ENCODE peak calls at places on chromosomes 16 and 17, in four cellular contexts. Y is heart left ventricle; S is activated CD8-positive, alpha-beta T cell treated with anti-CD3 and anti-CD28 coated beads for 36 hours; R is HepG2. L is an unnamed sample.

GRCh38 chr17:82687375-82687861 is 11.1 kb downstream of the RAB40B start:
- DNase-seq in Y (peak), S (no peak), R (no peak), L (no peak)

GRCh38 chr17:68390888-68391545 is 66.3 kb downstream of the WIPI1 start:
- DNase-seq in Y (no peak), S (no peak), R (no peak), L (no peak)

GRCh38 chr16:2768403-2769089 is 8.5 kb downstream of the ELOB start:
- DNase-seq in Y (no peak), S (no peak), R (no peak), L (no peak)

GRCh38 chr16:28935333-28935732 is 3.6 kb downstream of the CD19 start:
- DNase-seq in Y (no peak), S (no peak), R (no peak), L (no peak)

GRCh38 chr17:69457603-69458002 is 43.1 kb downstream of the MAP2K6 start:
- DNase-seq in Y (no peak), S (no peak), R (no peak), L (no peak)

GRCh38 chr16:27718767-27719445 is 169.0 kb downstream of the KATNIP start:
- DNase-seq in Y (no peak), S (no peak), R (peak), L (no peak)

GRCh38 chr17:43456661-43457361 is 27.0 kb upstream of the DHX8 start:
- DNase-seq in Y (peak), S (peak), R (peak), L (no peak)

GRCh38 chr17:64784353-64784798 is 122.3 kb upstream of the SMURF2 start:
- DNase-seq in Y (no peak), S (no peak), R (no peak), L (no peak)

GRCh38 chr17:15657868-15658775 is 26.0 kb downstream of the TRIM16 start:
- DNase-seq in Y (no peak), S (no peak), R (no peak), L (no peak)

GRCh38 chr16:27254262-27254811 is 14.2 kb downstream of the NSMCE1 start:
- DNase-seq in Y (no peak), S (peak), R (no peak), L (no peak)

GRCh38 chr17:27396941-27397340 is 59.3 kb upstream of the KSR1 start:
- DNase-seq in Y (no peak), S (no peak), R (no peak), L (no peak)

GRCh38 chr17:7351665-7352558 is at the start of gene KCTD11:
- DNase-seq in Y (peak), S (peak), R (peak), L (peak)
- TF ChIP-seq CTCF in Y (peak), S (no peak), R (peak), L (no peak)

GRCh38 chr16:979106-979505 is 2.5 kb upstream of the SOX8 start:
- DNase-seq in Y (no peak), S (no peak), R (no peak), L (no peak)
- TF ChIP-seq CTCF in Y (no peak), S (no peak), R (no peak), L (no peak)

GRCh38 chr17:73646409-73647305 is 2.4 kb upstream of the SDK2 start:
- DNase-seq in Y (no peak), S (peak), R (peak), L (no peak)
- TF ChIP-seq CTCF in Y (no peak), S (peak), R (peak), L (no peak)

DNA sequence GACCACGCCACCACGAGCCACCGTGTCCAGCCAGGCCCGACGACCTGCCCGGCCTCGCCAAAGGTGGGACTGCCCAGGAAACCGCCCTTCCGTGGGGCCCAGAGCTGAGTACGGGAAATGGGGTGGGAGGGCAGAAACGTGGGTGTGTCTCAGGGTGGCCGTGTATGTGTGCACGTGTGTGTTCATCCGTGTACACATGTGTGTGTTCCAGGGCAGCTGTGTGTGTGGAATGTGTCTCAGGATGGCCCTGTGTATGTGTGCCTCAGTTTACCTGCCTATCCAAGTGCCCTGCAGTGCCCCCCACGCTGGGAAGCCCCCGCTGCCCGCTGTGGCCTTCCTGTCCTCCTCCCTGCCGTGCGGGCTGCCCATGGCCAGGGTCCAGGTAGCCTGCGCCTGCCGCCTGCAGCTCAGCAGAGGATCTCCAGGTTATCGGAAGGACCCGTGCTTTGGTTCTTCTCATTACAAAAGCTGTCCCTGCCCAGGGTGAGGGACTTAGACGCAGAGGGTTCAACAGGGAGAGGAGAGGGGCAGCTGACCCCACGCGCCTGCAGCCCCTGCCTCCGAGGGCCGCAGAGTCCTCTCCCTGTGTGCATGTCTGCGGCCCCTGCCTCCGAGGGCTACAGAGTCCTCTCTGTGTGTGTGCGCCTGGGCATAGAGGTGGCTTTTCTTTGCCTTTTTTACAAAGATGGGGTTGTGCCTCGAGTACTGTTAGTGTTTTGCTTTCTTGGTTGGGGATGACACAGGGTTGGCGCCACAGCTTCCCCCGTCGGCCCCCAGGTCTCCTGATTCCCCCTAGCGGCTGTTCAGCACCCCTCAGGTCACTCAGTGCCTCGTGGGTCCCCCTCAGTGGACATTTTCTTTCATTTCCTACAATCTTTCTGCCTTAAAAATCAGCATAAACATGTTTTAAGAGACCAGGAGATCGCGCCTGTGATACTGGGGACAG is 23.6 kb downstream of the ZNF469 start:
- DNase-seq in Y (no peak), S (no peak), R (peak), L (no peak)
- TF ChIP-seq CTCF in Y (no peak), S (no peak), R (peak), L (no peak)

GRCh38 chr17:48037036-48037881 is at the start of gene COPZ2:
- DNase-seq in Y (peak), S (peak), R (peak), L (peak)
- TF ChIP-seq CTCF in Y (peak), S (peak), R (peak), L (no peak)

GRCh38 chr17:66491213-66491612 is 188.8 kb downstream of the PRKCA start:
- DNase-seq in Y (no peak), S (peak), R (no peak), L (no peak)

GRCh38 chr17:66491665-66492064 is 189.3 kb downstream of the PRKCA start:
- DNase-seq in Y (no peak), S (no peak), R (no peak), L (no peak)

GRCh38 chr17:66492080-66492479 is 189.7 kb downstream of the PRKCA start:
- DNase-seq in Y (no peak), S (no peak), R (no peak), L (no peak)

GRCh38 chr17:66493283-66494019 is 191.0 kb downstream of the PRKCA start:
- DNase-seq in Y (no peak), S (no peak), R (no peak), L (no peak)

DNA sequence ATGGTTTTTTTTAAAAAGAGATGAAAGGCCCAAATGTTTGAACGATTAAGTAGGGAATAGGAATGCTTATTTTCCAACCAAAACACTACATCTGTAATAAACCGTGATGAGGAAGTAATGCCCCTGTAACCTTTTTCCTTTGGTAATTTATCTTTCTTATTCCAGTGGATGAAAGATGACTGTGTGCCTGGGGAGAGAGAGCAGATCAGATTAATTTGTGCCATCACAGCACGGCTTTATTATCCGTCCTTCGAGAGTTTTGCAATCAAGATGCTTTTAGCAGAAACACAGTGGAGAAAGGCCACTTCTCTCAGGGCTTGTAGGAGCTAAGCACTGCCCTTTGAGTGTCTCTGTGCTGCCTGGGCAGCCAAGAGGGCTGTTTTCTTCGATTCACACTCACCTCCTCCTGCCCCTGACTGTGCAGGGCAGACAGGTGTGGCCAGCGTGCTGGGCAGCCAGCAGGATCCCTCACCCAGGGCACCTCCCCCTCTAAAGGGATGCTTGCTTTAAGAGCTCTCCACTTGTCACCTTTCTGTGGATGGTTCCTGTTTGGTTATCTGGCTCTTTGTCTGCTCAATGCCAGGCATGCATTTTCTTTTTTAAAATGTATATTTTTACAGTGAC is 190.2 kb downstream of the PRKCA start:
- DNase-seq in Y (no peak), S (no peak), R (no peak), L (no peak)
- TF ChIP-seq CTCF in Y (no peak), S (no peak), R (no peak), L (no peak)

GRCh38 chr16:85172465-85173071 is 60.3 kb upstream of the CIBAR2 start:
- DNase-seq in Y (peak), S (peak), R (peak), L (no peak)

GRCh38 chr16:85174871-85175723 is 62.8 kb upstream of the CIBAR2 start:
- DNase-seq in Y (no peak), S (no peak), R (no peak), L (no peak)

GRCh38 chr16:85171809-85172464 is 59.7 kb upstream of the CIBAR2 start:
- DNase-seq in Y (no peak), S (no peak), R (no peak), L (no peak)

GRCh38 chr16:85173981-85174751 is 61.9 kb upstream of the CIBAR2 start:
- DNase-seq in Y (no peak), S (no peak), R (peak), L (no peak)

DNA sequence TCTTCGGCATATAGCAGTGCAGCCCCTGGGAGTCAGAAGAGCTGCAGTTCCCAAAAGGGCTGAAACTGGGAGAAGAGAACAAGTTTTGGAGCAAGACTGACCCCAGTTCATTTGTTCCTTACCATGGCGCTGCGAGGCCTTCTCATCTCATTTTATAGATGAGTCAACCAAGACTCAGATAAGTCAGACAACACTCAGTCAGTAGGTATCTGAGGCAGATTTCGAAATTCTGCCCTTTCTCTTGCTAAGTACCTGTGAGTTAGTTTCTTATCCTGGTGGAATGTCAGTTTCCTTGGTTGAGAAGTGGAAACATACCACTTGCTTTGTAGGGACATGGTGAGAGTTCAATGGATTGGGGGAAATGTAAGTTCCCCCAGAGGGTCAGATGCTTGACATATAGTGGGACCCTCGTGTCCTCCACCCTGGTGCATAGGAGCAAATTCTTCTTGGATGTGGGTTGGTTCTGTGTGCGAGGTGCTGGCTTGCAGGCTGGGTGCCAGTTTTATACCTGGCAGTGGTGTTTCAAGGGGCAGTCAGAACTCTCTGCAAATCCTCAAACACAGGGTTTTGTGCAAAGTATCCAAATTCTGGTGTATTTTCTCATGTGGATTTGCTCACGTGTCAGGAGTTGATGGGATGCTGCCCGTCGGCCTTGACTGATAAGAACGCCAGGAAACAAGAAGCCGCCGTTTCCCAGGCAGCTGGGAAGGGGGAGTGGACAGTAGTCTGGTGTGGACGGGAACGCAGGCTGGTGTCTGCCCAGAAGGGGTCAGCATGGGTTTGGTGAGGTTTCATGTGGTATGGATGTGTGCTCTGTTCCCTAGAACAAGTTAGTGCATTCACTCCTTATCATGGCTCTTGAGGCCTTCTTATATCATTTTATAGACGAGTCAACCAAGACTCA is 61.1 kb upstream of the CIBAR2 start:
- DNase-seq in Y (no peak), S (no peak), R (no peak), L (no peak)
- TF ChIP-seq CTCF in Y (peak), S (no peak), R (peak), L (no peak)

GRCh38 chr17:49510059-49510719 is 15.1 kb downstream of the NGFR start:
- DNase-seq in Y (no peak), S (no peak), R (no peak), L (no peak)

GRCh38 chr17:49510720-49511110 is 15.6 kb downstream of the NGFR start:
- DNase-seq in Y (no peak), S (no peak), R (no peak), L (no peak)

GRCh38 chr17:49508891-49509587 is 13.9 kb downstream of the NGFR start:
- DNase-seq in Y (no peak), S (no peak), R (no peak), L (no peak)

GRCh38 chr17:49508061-49508865 is 13.2 kb downstream of the NGFR start:
- DNase-seq in Y (no peak), S (no peak), R (peak), L (no peak)

DNA sequence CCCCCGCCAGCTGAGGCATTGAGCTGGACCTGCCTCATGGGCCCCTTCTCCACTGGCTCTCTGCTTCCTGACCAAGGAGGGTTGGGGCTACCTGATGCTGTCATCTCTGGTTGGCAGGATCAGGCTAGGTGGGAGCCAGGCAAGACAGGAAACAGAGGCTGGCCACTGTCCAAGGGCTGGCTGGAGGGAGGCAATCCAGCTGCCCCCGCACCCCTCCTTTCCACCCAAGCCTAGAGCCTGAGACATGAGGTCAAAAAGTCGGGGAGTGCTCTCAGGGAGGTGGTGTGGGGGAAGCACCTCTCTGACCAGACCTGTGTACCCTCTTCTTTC is 14.5 kb downstream of the NGFR start:
- DNase-seq in Y (no peak), S (no peak), R (no peak), L (no peak)
- TF ChIP-seq CTCF in Y (no peak), S (no peak), R (no peak), L (no peak)